ENCODE peak calls at places on chromosomes 6 and 20, in seven cellular contexts. X is stimulated activated CD4-positive, alpha-beta T cell treated with anti-CD3 and anti-CD28 coated beads, Interleukin-2, amount 100 ng/mL, for 48 hours; M is germinal center; C is effector CD4-positive, alpha-beta T cell; W is naive thymus-derived CD8-positive, alpha-beta T cell; O is neuronal stem cell; Y is activated CD8-positive, alpha-beta memory T cell treated with anti-CD3 and anti-CD28 coated beads, Interleukin-2, amount 50 U/mL, for 4 hours. Z is an unnamed sample.

GRCh38 chr6:136486357-136486756 is 63.9 kb downstream of the MAP7 start:
- DNase-seq in W (no peak), Y (no peak), O (no peak), M (no peak), C (no peak), X (no peak), Z (no peak)

GRCh38 chr20:24914388-24915241 is 34.5 kb upstream of the CST7 start:
- DNase-seq in Y (no peak), O (no peak), C (no peak), X (no peak), W (no peak), M (no peak), Z (no peak)

GRCh38 chr6:128519132-128519930 is 1.1 kb downstream of the PTPRK start:
- DNase-seq in O (peak; percentile 43), W (peak; percentile 26), X (peak; percentile 18), M (peak; percentile 1), Y (peak; percentile 28), C (no peak), Z (no peak)

GRCh38 chr20:32465092-32465900 is 107.2 kb downstream of the ASXL1 start:
- DNase-seq in W (no peak), X (no peak), Y (no peak), C (no peak), O (no peak), M (no peak), Z (no peak)

GRCh38 chr6:38567436-38567835 is 72.3 kb downstream of the BTBD9 start:
- DNase-seq in O (no peak), C (no peak), W (no peak), M (no peak), Y (no peak), X (no peak), Z (peak; percentile 47)

GRCh38 chr20:1810926-1811620 is 84.1 kb upstream of the SIRPA start:
- DNase-seq in O (no peak), Y (no peak), C (no peak), W (no peak), M (no peak), X (no peak), Z (no peak)

GRCh38 chr6:138422861-138423260 is 18.8 kb downstream of the HEBP2 start:
- DNase-seq in W (no peak), C (no peak), M (no peak), X (no peak), O (no peak), Y (no peak), Z (no peak)

GRCh38 chr6:36160147-36160760 is 29.9 kb downstream of the MAPK13 start:
- DNase-seq in Y (no peak), X (no peak), C (no peak), W (no peak), M (no peak), O (no peak), Z (no peak)

GRCh38 chr6:46719099-46719498 is 16.1 kb downstream of the PLA2G7 start:
- DNase-seq in Y (no peak), O (no peak), M (no peak), X (no peak), C (no peak), W (no peak), Z (no peak)

GRCh38 chr6:90217621-90218496 is 78.8 kb downstream of the BACH2 start:
- DNase-seq in M (no peak), O (no peak), W (peak; percentile 59), X (no peak), C (no peak), Y (peak; percentile 38), Z (no peak)

GRCh38 chr20:59289994-59290393 is 10.4 kb upstream of the EDN3 start:
- DNase-seq in Y (no peak), M (no peak), W (no peak), O (no peak), X (no peak), C (no peak), Z (no peak)

GRCh38 chr6:122050226-122050755 is 349.2 kb upstream of the HSF2 start:
- DNase-seq in O (no peak), W (no peak), Y (no peak), M (no peak), C (no peak), X (no peak), Z (no peak)

GRCh38 chr6:50889492-50889891 is 70.8 kb downstream of the TFAP2B start:
- DNase-seq in W (no peak), X (no peak), C (no peak), M (no peak), Y (no peak), O (no peak), Z (peak; percentile 62)

GRCh38 chr20:10453241-10453640 is 18.1 kb downstream of the SLX4IP start:
- DNase-seq in Y (no peak), W (no peak), C (no peak), O (no peak), X (peak; percentile 10), M (peak; percentile 16), Z (no peak)

GRCh38 chr6:7673063-7673536 is 52.8 kb upstream of the BMP6 start:
- DNase-seq in X (no peak), M (no peak), W (no peak), Y (no peak), C (no peak), O (peak; percentile 26), Z (no peak)

GRCh38 chr20:43985608-43986316 is 71.1 kb downstream of the TOX2 start:
- DNase-seq in O (no peak), C (no peak), M (no peak), X (no peak), W (no peak), Y (no peak), Z (no peak)

GRCh38 chr20:38146628-38147027 is 18.4 kb downstream of the TGM2 start:
- DNase-seq in W (no peak), X (no peak), O (no peak), M (no peak), Y (no peak), C (no peak), Z (no peak)

GRCh38 chr6:37618916-37619605 is 78.6 kb downstream of the MDGA1 start:
- DNase-seq in M (no peak), W (no peak), O (peak; percentile 24), C (no peak), Y (no peak), X (no peak), Z (no peak)

GRCh38 chr6:38573800-38574395 is 65.8 kb downstream of the BTBD9 start:
- DNase-seq in M (no peak), O (no peak), X (no peak), C (no peak), W (no peak), Y (no peak), Z (no peak)

GRCh38 chr6:139778113-139778512 is 403.7 kb upstream of the CITED2 start:
- DNase-seq in W (no peak), M (no peak), Y (no peak), X (no peak), O (no peak), C (no peak), Z (no peak)

GRCh38 chr6:7156666-7157278 is 49.0 kb downstream of the RREB1 start:
- DNase-seq in W (no peak), M (peak; percentile 10), X (no peak), O (no peak), C (no peak), Y (no peak), Z (no peak)

GRCh38 chr6:74899416-74899815 is 306.4 kb downstream of the COL12A1 start:
- DNase-seq in C (no peak), Y (no peak), X (no peak), W (no peak), O (no peak), M (no peak), Z (no peak)

GRCh38 chr6:16450285-16450684 is 211.9 kb downstream of the GMPR start:
- DNase-seq in C (no peak), X (no peak), W (no peak), Y (no peak), M (no peak), O (no peak), Z (no peak)

GRCh38 chr6:48782230-48782629 is 671.2 kb upstream of the PTCHD4 start:
- DNase-seq in Y (no peak), O (no peak), M (no peak), C (no peak), W (no peak), X (no peak), Z (no peak)

GRCh38 chr6:129110687-129111343 is 227.9 kb downstream of the LAMA2 start:
- DNase-seq in X (no peak), W (no peak), C (no peak), Y (no peak), M (no peak), O (no peak), Z (peak; percentile 85)

GRCh38 chr6:53154794-53155193 is 6.2 kb upstream of the GCM1 start:
- DNase-seq in M (no peak), Y (no peak), O (no peak), C (no peak), X (no peak), W (no peak), Z (no peak)

GRCh38 chr6:120354452-120355098 is 979.7 kb downstream of the TBC1D32 start:
- DNase-seq in M (no peak), Y (no peak), O (no peak), W (no peak), X (no peak), C (no peak), Z (no peak)

GRCh38 chr20:61128701-61129655 is 123.1 kb upstream of the CDH4 start:
- DNase-seq in Y (no peak), X (no peak), O (no peak), W (no peak), M (no peak), C (no peak), Z (no peak)

GRCh38 chr20:24634855-24635254 is 165.4 kb downstream of the SYNDIG1 start:
- DNase-seq in X (no peak), C (no peak), W (no peak), O (no peak), M (no peak), Y (no peak), Z (no peak)

Z was measured in SK-N-MC.